ENCODE peak calls at places on chromosomes 1 and 21, in four cellular contexts. R is psoas muscle, W is right lobe of liver, Q is HCT116. M is an unnamed sample. For H3K36me3, the result is how much of the 10 kb centered on the place peaks cover.

GRCh38 chr1:58477390-58477789 is 69.1 kb downstream of the OMA1 start:
- DNase-seq in R (no peak), W (no peak), Q (no peak), M (no peak)

GRCh38 chr21:34336756-34337391 is 26.9 kb upstream of the KCNE2 start:
- DNase-seq in R (no peak), Q (no peak), W (no peak), M (no peak)

GRCh38 chr1:116504308-116505156 is 66.3 kb downstream of the CD58 start:
- DNase-seq in Q (no peak), W (peak), R (peak), M (no peak)

GRCh38 chr1:6108937-6109636 is 63.4 kb downstream of the KCNAB2 start:
- DNase-seq in W (peak), R (peak), Q (peak), M (peak)

GRCh38 chr21:27741736-27742135 is 774.8 kb upstream of the ADAMTS5 start:
- DNase-seq in Q (no peak), W (no peak), R (no peak), M (no peak)

GRCh38 chr1:63266857-63267256 is 55.5 kb upstream of the FOXD3 start:
- DNase-seq in R (no peak), Q (no peak), W (no peak), M (no peak)

GRCh38 chr1:36968730-36969129 is 65.6 kb downstream of the GRIK3 start:
- DNase-seq in W (no peak), Q (no peak), R (no peak), M (no peak)

GRCh38 chr21:25862112-25862511 is 127.3 kb downstream of the GABPA start:
- DNase-seq in R (no peak), Q (no peak), W (no peak), M (no peak)

GRCh38 chr1:152186556-152187285 is 27.7 kb upstream of the RPTN start:
- DNase-seq in Q (no peak), R (no peak), W (no peak), M (no peak)

GRCh38 chr21:29501451-29501850 is 202.7 kb downstream of the BACH1 start:
- DNase-seq in R (no peak), W (no peak), Q (no peak), M (no peak)

GRCh38 chr21:29506947-29507346 is 208.2 kb downstream of the BACH1 start:
- DNase-seq in W (no peak), Q (no peak), R (no peak), M (no peak)

GRCh38 chr21:29504751-29505321 is 206.1 kb downstream of the BACH1 start:
- DNase-seq in Q (no peak), W (no peak), R (no peak), M (peak)

GRCh38 chr21:29508311-29508710 is 209.6 kb downstream of the BACH1 start:
- DNase-seq in W (no peak), R (no peak), Q (no peak), M (no peak)

DNA sequence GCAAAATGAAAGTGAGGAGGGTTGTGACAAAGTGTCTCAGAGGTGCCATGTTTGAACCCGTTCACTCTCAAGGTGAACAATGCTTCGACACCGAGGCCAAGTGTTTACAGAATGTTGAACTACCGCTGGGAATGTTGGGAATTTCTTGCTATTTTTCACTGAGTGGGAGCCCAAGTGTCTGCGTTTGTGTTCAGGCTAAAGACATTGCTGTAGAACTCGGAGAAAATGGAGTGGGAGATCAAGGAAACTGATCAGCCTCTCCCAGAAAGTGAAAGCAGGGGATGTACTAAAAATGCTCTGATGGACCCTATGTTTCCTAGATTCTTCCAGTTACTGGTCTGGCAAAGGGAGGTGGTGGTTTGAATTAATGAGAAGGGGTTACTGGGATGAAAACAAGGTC is 207.5 kb downstream of the BACH1 start:
- DNase-seq in R (no peak), Q (no peak), W (no peak), M (no peak)
- H3K36me3 ChIP-seq in R (under half), Q (under half), W (under half), M (under half)

GRCh38 chr1:213057264-213058059 is 6.4 kb downstream of the RPS6KC1 start:
- DNase-seq in Q (no peak), W (no peak), R (no peak), M (no peak)

GRCh38 chr1:213060836-213061235 is 9.8 kb downstream of the RPS6KC1 start:
- DNase-seq in W (no peak), R (no peak), Q (no peak), M (no peak)

GRCh38 chr1:213066363-213066762 is 15.3 kb downstream of the RPS6KC1 start:
- DNase-seq in R (no peak), W (no peak), Q (no peak), M (no peak)

GRCh38 chr1:213065800-213066199 is 14.8 kb downstream of the RPS6KC1 start:
- DNase-seq in Q (no peak), R (no peak), W (no peak), M (no peak)

GRCh38 chr1:213061263-213061662 is 10.2 kb downstream of the RPS6KC1 start:
- DNase-seq in Q (no peak), W (no peak), R (no peak), M (no peak)
- TF ChIP-seq CTCF in Q (peak), W (no peak), R (no peak), M (no peak)

GRCh38 chr21:44959376-44960091 is 19.7 kb downstream of the SLX9 start:
- DNase-seq in W (peak), Q (no peak), R (peak), M (no peak)

GRCh38 chr21:44960141-44961092 is 20.6 kb downstream of the SLX9 start:
- DNase-seq in W (no peak), Q (no peak), R (peak), M (no peak)

GRCh38 chr21:44965251-44966022 is 25.6 kb downstream of the SLX9 start:
- DNase-seq in W (no peak), Q (no peak), R (peak), M (no peak)

GRCh38 chr21:44964381-44964780 is 24.6 kb downstream of the SLX9 start:
- DNase-seq in Q (no peak), W (no peak), R (no peak), M (no peak)

DNA sequence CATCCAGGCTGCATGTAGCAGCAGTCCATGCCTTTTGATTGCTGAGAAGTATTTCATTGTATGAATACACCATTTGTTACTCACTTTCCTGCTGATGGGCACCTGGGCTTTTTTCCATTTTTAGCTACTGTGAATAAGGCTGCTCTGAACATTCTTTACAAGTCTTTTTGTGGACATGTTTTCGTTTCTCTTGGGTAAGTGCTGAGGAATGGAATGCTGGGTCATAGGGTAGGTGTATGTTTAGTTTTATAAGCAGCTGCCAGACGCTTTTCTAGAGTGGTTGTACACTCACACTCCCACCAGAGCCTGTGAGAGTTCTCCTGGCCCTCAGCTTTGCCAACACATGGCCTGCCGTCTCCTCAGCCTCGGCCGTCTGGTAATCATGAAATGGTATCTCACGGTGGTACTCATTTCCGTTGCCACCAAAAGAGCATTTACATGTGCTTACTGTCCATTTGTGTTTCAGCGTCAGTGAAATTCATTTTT is 22.7 kb downstream of the SLX9 start:
- DNase-seq in Q (no peak), R (peak), W (no peak), M (peak)
- H3K36me3 ChIP-seq in Q (under half), R (under half), W (under half), M (under half)

DNA sequence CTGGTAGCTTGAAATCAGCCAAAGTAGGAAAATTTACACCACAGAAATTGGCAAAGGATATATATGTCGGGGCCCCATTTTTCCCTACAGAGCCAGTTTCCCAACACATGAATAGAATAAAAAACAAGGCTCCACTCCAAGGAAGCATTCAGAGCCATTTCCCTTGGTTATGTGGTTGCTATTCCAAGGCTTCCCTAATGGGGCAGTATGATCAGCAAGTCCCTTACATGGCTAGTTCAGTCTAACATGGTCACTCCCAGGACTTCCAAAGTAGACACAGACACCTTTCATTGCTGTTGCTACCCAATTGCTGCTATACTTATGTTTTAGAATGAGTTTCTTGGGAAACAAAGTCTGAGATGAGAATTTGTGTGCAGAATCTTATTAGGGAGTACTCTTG is 93.1 kb downstream of the C21orf91 start:
- DNase-seq in R (no peak), Q (peak), W (no peak), M (no peak)
- TF ChIP-seq CTCF in R (no peak), Q (peak), W (no peak), M (peak)